ENCODE peak calls at places on chromosomes 11 and 22, in five cellular contexts. U, C, L, F and J are unnamed samples.

GRCh38 chr22:35348703-35349102 is 32.2 kb upstream of the HMOX1 start:
- DNase-seq in U (no peak), L (no peak), C (no peak), F (no peak), J (no peak)

GRCh38 chr22:33210129-33210784 is 152.1 kb upstream of the SYN3 start:
- DNase-seq in C (peak; percentile 60), L (peak; percentile 5), F (no peak), U (no peak), J (peak; percentile 85)

GRCh38 chr11:73242291-73243092 is 24.4 kb downstream of the P2RY2 start:
- DNase-seq in C (peak; percentile 85), U (no peak), L (peak; percentile 74), F (peak; percentile 68), J (peak; percentile 86)

GRCh38 chr11:130449246-130449990 is 973 bp downstream of the ADAMTS15 start:
- DNase-seq in U (no peak), C (no peak), L (peak; percentile 33), F (no peak), J (no peak)

GRCh38 chr22:17851754-17852153 is 77.5 kb upstream of the BID start:
- DNase-seq in L (peak; percentile 53), F (no peak), U (no peak), C (no peak), J (no peak)

GRCh38 chr22:31628969-31629723 is 32.9 kb downstream of the PISD start:
- DNase-seq in F (no peak), U (no peak), L (no peak), C (no peak), J (no peak)

GRCh38 chr22:18031670-18032454 is 7.5 kb upstream of the MICAL3 start:
- DNase-seq in L (no peak), C (peak; percentile 59), F (no peak), U (peak; percentile 68), J (no peak)

GRCh38 chr22:32494971-32495370 is 20.4 kb downstream of the FBXO7 start:
- DNase-seq in U (no peak), L (no peak), C (no peak), F (no peak), J (no peak)

GRCh38 chr11:390175-390574 is 3.8 kb upstream of the PKP3 start:
- DNase-seq in L (no peak), U (no peak), F (no peak), C (no peak), J (no peak)

GRCh38 chr11:119808431-119809185 is 79.6 kb upstream of the NECTIN1 start:
- DNase-seq in C (no peak), F (no peak), U (no peak), L (no peak), J (no peak)

GRCh38 chr22:20509344-20510047 is 2.1 kb downstream of the MED15 start:
- DNase-seq in L (peak; percentile 50), F (peak; percentile 85), U (peak; percentile 74), C (peak; percentile 94), J (no peak)

GRCh38 chr11:109731451-109731850 is 309.5 kb downstream of the C11orf87 start:
- DNase-seq in U (no peak), F (no peak), L (no peak), C (no peak), J (no peak)

GRCh38 chr22:39318507-39319283 is 728 bp downstream of the RPL3 start:
- DNase-seq in L (no peak), U (no peak), C (peak; percentile 70), F (no peak), J (no peak)

GRCh38 chr11:34792143-34792542 is 124.0 kb downstream of the APIP start:
- DNase-seq in U (no peak), F (no peak), L (no peak), C (no peak), J (no peak)

GRCh38 chr11:132056689-132057088 is 686.3 kb downstream of the NTM start:
- DNase-seq in F (no peak), L (no peak), U (no peak), C (peak; percentile 23), J (no peak)

GRCh38 chr22:30206964-30207363 is 39.6 kb downstream of the LIF start:
- DNase-seq in U (peak; percentile 82), F (no peak), L (no peak), C (peak; percentile 87), J (peak; percentile 20)

GRCh38 chr11:113477321-113477720 is 2.1 kb upstream of the DRD2 start:
- DNase-seq in L (no peak), C (no peak), F (no peak), U (no peak), J (no peak)

GRCh38 chr22:30196141-30196866 is 50.3 kb downstream of the LIF start:
- DNase-seq in F (peak; percentile 92), L (peak; percentile 78), U (peak; percentile 98), C (peak; percentile 91), J (peak; percentile 67)

GRCh38 chr11:117744471-117745280 is 52.3 kb downstream of the DSCAML1 start:
- DNase-seq in C (no peak), F (no peak), U (no peak), L (no peak), J (no peak)

GRCh38 chr22:41152902-41153301 is 52.2 kb upstream of the L3MBTL2 start:
- DNase-seq in F (no peak), L (no peak), U (no peak), C (no peak), J (no peak)

GRCh38 chr11:1239596-1240205 is 16.8 kb downstream of the MUC5B start:
- DNase-seq in F (no peak), U (no peak), L (no peak), C (no peak), J (no peak)

GRCh38 chr11:77020751-77021150 is 13.4 kb upstream of the B3GNT6 start:
- DNase-seq in L (no peak), F (no peak), U (no peak), C (no peak), J (no peak)

GRCh38 chr11:9386901-9387300 is 2.4 kb downstream of the IPO7 start:
- DNase-seq in C (no peak), F (no peak), U (no peak), L (no peak), J (no peak)

GRCh38 chr22:28978158-28978557 is 83.5 kb downstream of the C22orf31 start:
- DNase-seq in C (no peak), L (no peak), F (no peak), U (no peak), J (no peak)

GRCh38 chr22:26416670-26417270 is 12.3 kb upstream of the ASPHD2 start:
- DNase-seq in C (peak; percentile 54), F (no peak), L (no peak), U (peak; percentile 48), J (no peak)

GRCh38 chr11:10452211-10452767 is 2.8 kb upstream of the AMPD3 start:
- DNase-seq in U (no peak), C (no peak), L (no peak), F (no peak), J (peak; percentile 7)

GRCh38 chr11:95505927-95506426 is 275.0 kb upstream of the SESN3 start:
- DNase-seq in C (no peak), F (no peak), U (no peak), L (no peak), J (no peak)

GRCh38 chr11:74283580-74284180 is 27.8 kb downstream of the P4HA3 start:
- DNase-seq in L (no peak), C (no peak), U (no peak), F (no peak), J (no peak)

DNA sequence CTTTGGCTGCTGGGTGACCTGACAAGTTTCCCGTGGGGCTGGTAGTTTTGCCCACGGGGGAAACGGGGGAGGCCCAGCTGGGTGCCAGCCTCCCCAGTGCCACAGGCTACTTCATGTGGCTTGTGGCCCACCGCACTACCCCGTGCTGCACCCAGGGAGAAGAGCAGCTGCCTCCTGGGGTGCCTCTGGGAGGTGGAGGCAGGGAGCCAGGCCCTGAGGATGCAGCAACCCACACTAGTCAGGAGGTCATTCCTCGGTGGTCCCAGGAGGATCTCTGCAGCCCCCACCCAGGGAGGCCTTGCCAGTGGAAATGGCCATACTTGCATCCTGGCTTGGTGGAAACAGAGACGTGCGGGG is 3.5 kb downstream of the PIM3 start:
- DNase-seq in F (no peak), L (no peak), U (no peak), C (no peak), J (no peak)
- TF ChIP-seq CTCF in F (no peak), L (no peak), U (no peak), C (no peak), J (no peak)

DNA sequence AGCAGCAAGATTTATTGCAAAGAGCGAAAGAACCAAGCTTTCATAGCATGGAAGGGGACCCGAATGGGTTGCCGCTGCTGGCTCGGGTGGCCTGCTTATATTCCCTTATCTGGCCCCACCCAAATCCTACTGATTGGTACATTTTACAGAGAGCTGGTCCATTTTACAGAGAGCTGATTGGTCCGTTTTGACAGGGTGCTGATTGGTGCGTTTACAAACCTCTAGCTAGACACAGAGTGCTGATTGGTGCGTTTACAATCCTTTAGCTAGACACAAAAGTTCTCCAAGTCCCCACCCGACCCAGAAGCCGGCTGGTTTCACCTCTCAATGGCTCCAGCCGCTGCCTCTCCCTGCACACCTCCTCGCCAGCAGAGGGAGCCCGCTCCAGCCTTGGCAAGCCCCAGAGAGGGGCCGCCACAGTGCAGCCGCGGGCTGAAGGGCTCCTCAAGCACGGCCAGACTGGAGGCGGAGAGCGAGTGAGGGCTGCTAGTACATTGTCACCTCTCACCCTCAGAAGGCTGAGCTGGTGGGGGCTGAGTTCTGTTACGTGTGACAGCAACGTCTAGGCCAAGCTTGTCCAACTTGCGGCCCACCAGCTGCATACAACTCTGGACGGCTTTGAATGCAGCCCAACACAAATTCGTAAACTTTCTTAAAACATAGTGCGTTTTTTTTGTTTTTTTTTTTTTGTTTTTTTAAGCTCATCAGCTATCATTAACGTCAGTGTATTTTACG is 8.7 kb downstream of the PTH start:
- DNase-seq in C (peak; percentile 44), U (no peak), L (peak; percentile 54), F (no peak), J (peak; percentile 42)
- TF ChIP-seq CTCF in C (peak; percentile 29), U (peak; percentile 43), L (peak; percentile 46), F (no peak), J (peak; percentile 40)

GRCh38 chr11:22626573-22627239 is 1.1 kb upstream of the FANCF start:
- DNase-seq in L (no peak), F (no peak), U (no peak), C (no peak), J (no peak)

GRCh38 chr11:22625448-22626287 is at the start of gene FANCF:
- DNase-seq in L (peak; percentile 94), C (peak; percentile 95), F (peak; percentile 96), U (peak; percentile 90), J (peak; percentile 92)

GRCh38 chr11:22627421-22627820 is 1.8 kb upstream of the FANCF start:
- DNase-seq in C (no peak), F (no peak), U (no peak), L (no peak), J (no peak)

DNA sequence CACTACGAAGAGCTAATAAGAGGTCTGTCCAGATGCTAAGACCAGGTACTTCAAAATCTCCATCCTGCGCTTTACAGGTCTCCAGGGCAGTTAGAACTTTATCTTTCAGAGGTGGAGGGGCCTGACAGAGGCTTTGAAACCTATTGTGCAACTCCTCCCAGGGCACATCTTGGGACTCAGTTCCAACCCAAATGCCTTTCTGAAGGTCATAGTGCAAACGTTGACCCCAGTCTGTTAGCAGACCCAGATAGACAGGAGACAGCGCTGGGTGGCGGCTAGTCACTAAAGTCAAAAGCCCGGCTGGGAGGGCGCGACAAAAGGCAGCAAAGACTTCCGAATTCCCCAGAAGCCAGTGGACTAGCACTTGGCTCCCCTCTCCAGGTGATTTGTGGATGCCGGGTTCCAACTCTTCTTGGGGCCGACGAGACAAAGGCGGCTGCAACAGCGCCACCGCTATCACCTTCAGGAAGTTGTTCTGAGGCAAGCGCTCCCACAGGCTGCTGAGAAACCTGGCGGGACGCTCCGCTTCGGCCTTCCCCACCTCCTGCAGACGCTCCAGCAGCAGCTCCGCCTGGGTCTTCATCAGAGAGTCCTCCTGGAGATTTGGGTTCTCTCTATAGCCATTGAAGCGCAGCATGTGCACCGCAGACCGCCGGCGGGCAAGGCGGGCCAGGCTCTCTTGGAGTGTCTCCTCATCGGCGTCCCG is 728 bp downstream of the FANCF start:
- DNase-seq in F (no peak), C (peak; percentile 85), L (peak; percentile 77), U (peak; percentile 4), J (peak; percentile 61)
- TF ChIP-seq CTCF in F (no peak), C (peak; percentile 56), L (peak; percentile 38), U (peak; percentile 62), J (peak; percentile 70)

GRCh38 chr11:70597751-70598377 is 199.5 kb downstream of the CTTN start:
- DNase-seq in C (no peak), F (no peak), L (no peak), U (no peak), J (no peak)
- TF ChIP-seq CTCF in C (no peak), F (no peak), L (no peak), U (no peak), J (no peak)